ENCODE peak calls at places on chromosome 4, in nine cellular contexts. Y is OCI-LY7, X is GM23338, J is MM.1S, L is right atrium auricular region, T is esophagus squamous epithelium, G is pancreas, D is ovary, U is K562. R is an unnamed sample.

GRCh38 chr4:153402366-153402765 is 57.9 kb downstream of the MND1 start:
- DNase-seq in Y (no peak), L (no peak), U (no peak), G (no peak), X (no peak), T (no peak), J (no peak), D (no peak), R (no peak)

GRCh38 chr4:99447079-99447478 is 11.9 kb upstream of the ADH7 start:
- DNase-seq in X (peak; percentile 45), J (peak; percentile 30), L (no peak), D (no peak), Y (no peak), T (no peak), U (no peak), G (no peak), R (no peak)

GRCh38 chr4:36325499-36325898 is 44.1 kb downstream of the DTHD1 start:
- DNase-seq in G (no peak), L (no peak), J (peak; percentile 59), U (no peak), X (no peak), T (no peak), Y (peak; percentile 16), D (no peak), R (no peak)

GRCh38 chr4:81499840-81500239 is 28.1 kb upstream of the RASGEF1B start:
- DNase-seq in L (no peak), D (no peak), J (no peak), G (no peak), U (no peak), Y (no peak), X (no peak), T (no peak), R (no peak)

GRCh38 chr4:142347241-142347640 is 498.9 kb downstream of the INPP4B start:
- DNase-seq in X (no peak), Y (no peak), J (no peak), L (no peak), D (no peak), U (no peak), T (no peak), G (no peak), R (no peak)

GRCh38 chr4:38166768-38167167 is 206.6 kb downstream of the PTTG2 start:
- DNase-seq in Y (no peak), T (no peak), J (no peak), X (no peak), G (no peak), U (no peak), L (no peak), D (no peak), R (no peak)

GRCh38 chr4:98710831-98711230 is 52.4 kb upstream of the TSPAN5 start:
- DNase-seq in Y (no peak), D (no peak), G (no peak), U (no peak), T (no peak), X (no peak), J (no peak), L (no peak), R (no peak)

GRCh38 chr4:185654311-185654710 is 119.0 kb upstream of the PDLIM3 start:
- DNase-seq in L (no peak), X (no peak), Y (no peak), G (no peak), J (no peak), T (no peak), U (no peak), D (no peak), R (no peak)

GRCh38 chr4:101140228-101140627 is 207.1 kb downstream of the PPP3CA start:
- DNase-seq in Y (no peak), X (no peak), D (no peak), T (no peak), U (no peak), J (no peak), L (no peak), G (no peak), R (no peak)

GRCh38 chr4:82797591-82798081 is 960 bp downstream of the SCD5 start:
- DNase-seq in G (peak; percentile 44), D (peak; percentile 60), T (no peak), J (no peak), U (no peak), L (peak; percentile 59), Y (no peak), X (peak; percentile 46), R (no peak)

GRCh38 chr4:70700712-70701111 is 12.4 kb downstream of the UTP3 start:
- DNase-seq in U (no peak), T (no peak), G (no peak), X (no peak), D (no peak), Y (no peak), J (no peak), L (no peak), R (no peak)

GRCh38 chr4:165627548-165627947 is 245.5 kb upstream of the TLL1 start:
- DNase-seq in U (no peak), X (no peak), L (no peak), G (no peak), D (no peak), J (no peak), T (no peak), Y (no peak), R (no peak)

GRCh38 chr4:26346203-26346620 is 25.4 kb downstream of the RBPJ start:
- DNase-seq in X (peak; percentile 74), J (no peak), D (no peak), Y (no peak), T (no peak), U (peak; percentile 33), G (no peak), L (no peak), R (no peak)
- H3K4me1 ChIP-seq in X (peaks cover 83% of the 10 kb centered on the region), J (no peaks in the 10 kb centered on the region), D (peaks cover 11% of the 10 kb centered on the region), Y (peaks cover 12% of the 10 kb centered on the region), T (no peaks in the 10 kb centered on the region), U (peaks cover 5% of the 10 kb centered on the region), G (no peaks in the 10 kb centered on the region), L (peaks cover 41% of the 10 kb centered on the region), R (peaks cover 31% of the 10 kb centered on the region)

GRCh38 chr4:6854098-6854744 is 55.4 kb upstream of the TBC1D14 start:
- DNase-seq in L (no peak), T (no peak), Y (no peak), D (no peak), U (no peak), X (no peak), J (no peak), G (no peak), R (no peak)
- H3K4me1 ChIP-seq in L (peaks cover 30% of the 10 kb centered on the region), T (no peaks in the 10 kb centered on the region), Y (peaks cover 6% of the 10 kb centered on the region), D (peaks cover 10% of the 10 kb centered on the region), U (no peaks in the 10 kb centered on the region), X (peaks cover 14% of the 10 kb centered on the region), J (no peaks in the 10 kb centered on the region), G (peaks cover 9% of the 10 kb centered on the region), R (peaks cover 37% of the 10 kb centered on the region)

DNA sequence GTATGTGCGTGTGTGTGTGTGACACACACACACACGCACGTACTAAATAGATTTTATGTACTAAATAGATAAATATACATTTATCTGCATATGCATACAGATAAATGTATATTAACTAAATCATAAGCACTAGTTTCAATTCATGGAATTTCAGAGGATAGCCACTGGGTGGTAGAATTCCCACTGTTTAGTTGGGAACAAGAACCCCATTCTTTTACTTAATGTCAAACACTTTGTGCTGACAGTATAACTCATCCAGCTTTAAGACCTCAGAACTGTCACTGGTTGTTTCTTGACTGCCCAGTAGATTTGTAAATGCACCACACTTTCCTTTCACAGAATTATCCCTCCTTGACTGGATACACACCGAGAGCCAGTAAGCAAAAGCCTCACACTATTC is 32.5 kb downstream of the PPARGC1A start:
- DNase-seq in L (no peak), X (no peak), T (no peak), G (no peak), Y (no peak), U (no peak), J (no peak), D (no peak), R (no peak)
- H3K4me1 ChIP-seq in L (peaks cover 36% of the 10 kb centered on the region), X (peaks cover 2% of the 10 kb centered on the region), T (no peaks in the 10 kb centered on the region), G (no peaks in the 10 kb centered on the region), Y (no peaks in the 10 kb centered on the region), U (no peaks in the 10 kb centered on the region), J (no peaks in the 10 kb centered on the region), D (no peaks in the 10 kb centered on the region), R (peaks cover 80% of the 10 kb centered on the region)

DNA sequence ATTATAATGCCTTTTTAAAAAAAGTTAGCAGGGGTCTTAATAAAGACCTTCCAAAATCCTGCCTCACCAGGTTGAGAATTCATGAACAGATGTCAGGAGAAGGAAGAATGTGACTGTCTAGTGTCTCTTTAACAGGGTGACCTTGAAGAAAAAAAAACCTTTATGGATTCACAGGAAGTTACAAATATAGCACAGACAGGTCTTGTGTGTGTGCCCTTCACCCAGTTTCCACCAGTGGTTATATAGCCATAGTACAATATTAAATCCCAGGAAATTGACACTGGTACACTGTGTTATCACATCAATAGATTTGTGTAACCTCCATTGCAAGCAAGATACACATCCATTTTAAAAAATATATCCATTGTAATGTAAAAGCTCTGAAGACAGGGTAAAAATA is 43.7 kb downstream of the HADH start:
- DNase-seq in T (no peak), Y (peak; percentile 50), L (no peak), G (no peak), J (peak; percentile 48), D (no peak), U (no peak), X (no peak), R (no peak)
- H3K4me1 ChIP-seq in T (no peaks in the 10 kb centered on the region), Y (peaks cover 98% of the 10 kb centered on the region), L (no peaks in the 10 kb centered on the region), G (no peaks in the 10 kb centered on the region), J (peaks cover 79% of the 10 kb centered on the region), D (no peaks in the 10 kb centered on the region), U (no peaks in the 10 kb centered on the region), X (no peaks in the 10 kb centered on the region), R (peaks cover 6% of the 10 kb centered on the region)

GRCh38 chr4:151428346-151428745 is 19.4 kb downstream of the FHIP1A start:
- DNase-seq in G (no peak), U (no peak), L (no peak), X (no peak), J (no peak), Y (no peak), D (no peak), T (no peak), R (no peak)
- H3K4me1 ChIP-seq in G (peaks cover 21% of the 10 kb centered on the region), U (no peaks in the 10 kb centered on the region), L (no peaks in the 10 kb centered on the region), X (peaks cover 92% of the 10 kb centered on the region), J (peaks cover 3% of the 10 kb centered on the region), Y (no peaks in the 10 kb centered on the region), D (no peaks in the 10 kb centered on the region), T (no peaks in the 10 kb centered on the region), R (peaks cover 66% of the 10 kb centered on the region)

GRCh38 chr4:2797188-2797544 is 4.3 kb downstream of the SH3BP2 start:
- DNase-seq in D (peak; percentile 43), X (no peak), Y (no peak), U (no peak), J (no peak), T (no peak), G (peak; percentile 51), L (no peak), R (peak; percentile 8)
- H3K4me1 ChIP-seq in D (peaks cover 27% of the 10 kb centered on the region), X (peaks cover 20% of the 10 kb centered on the region), Y (peaks cover 37% of the 10 kb centered on the region), U (peaks cover 94% of the 10 kb centered on the region), J (peaks cover 8% of the 10 kb centered on the region), T (peaks cover 93% of the 10 kb centered on the region), G (peaks cover 51% of the 10 kb centered on the region), L (peaks cover 97% of the 10 kb centered on the region), R (peaks cover 48% of the 10 kb centered on the region)